ENCODE peak calls at places on chromosomes 12 and 14, in nine cellular contexts. One of them, this sample, is unnamed.

GRCh38 chr14:99564256-99564902 is 39.6 kb downstream of the CCDC85C start:
- DNase-seq in prostate gland: peak
- DNase-seq in skeletal muscle cell: peak
- DNase-seq in epithelial cell of esophagus: no peak
- DNase-seq in ELR: peak
- DNase-seq in keratinocyte: no peak
- DNase-seq in stimulated activated naive CD4-positive, alpha-beta T cell: no peak
- DNase-seq in Panc1: no peak
- DNase-seq in iPS-NIHi11: no peak
- DNase-seq in this sample: no peak

GRCh38 chr14:32761381-32761968 is 177.2 kb upstream of the NPAS3 start:
- DNase-seq in stimulated activated naive CD4-positive, alpha-beta T cell: no peak
- DNase-seq in prostate gland: no peak
- DNase-seq in ELR: no peak
- DNase-seq in keratinocyte: no peak
- DNase-seq in Panc1: no peak
- DNase-seq in epithelial cell of esophagus: peak
- DNase-seq in skeletal muscle cell: peak
- DNase-seq in iPS-NIHi11: peak
- DNase-seq in this sample: no peak

GRCh38 chr14:55077691-55078151 is 26.3 kb downstream of the MAPK1IP1L start:
- DNase-seq in ELR: no peak
- DNase-seq in iPS-NIHi11: peak
- DNase-seq in epithelial cell of esophagus: peak
- DNase-seq in prostate gland: no peak
- DNase-seq in skeletal muscle cell: peak
- DNase-seq in keratinocyte: peak
- DNase-seq in Panc1: no peak
- DNase-seq in stimulated activated naive CD4-positive, alpha-beta T cell: no peak
- DNase-seq in this sample: no peak

GRCh38 chr14:106551265-106551664 is 1024.9 kb downstream of the TMEM121 start:
- DNase-seq in ELR: no peak
- DNase-seq in prostate gland: no peak
- DNase-seq in skeletal muscle cell: no peak
- DNase-seq in stimulated activated naive CD4-positive, alpha-beta T cell: no peak
- DNase-seq in epithelial cell of esophagus: no peak
- DNase-seq in keratinocyte: no peak
- DNase-seq in iPS-NIHi11: no peak
- DNase-seq in Panc1: no peak
- DNase-seq in this sample: no peak

GRCh38 chr12:26874501-26875296 is 41.7 kb upstream of the ITPR2 start:
- DNase-seq in iPS-NIHi11: no peak
- DNase-seq in epithelial cell of esophagus: no peak
- DNase-seq in keratinocyte: no peak
- DNase-seq in ELR: no peak
- DNase-seq in skeletal muscle cell: no peak
- DNase-seq in Panc1: no peak
- DNase-seq in prostate gland: no peak
- DNase-seq in stimulated activated naive CD4-positive, alpha-beta T cell: no peak
- DNase-seq in this sample: no peak

GRCh38 chr14:74577247-74577947 is 34.6 kb downstream of the LTBP2 start:
- DNase-seq in epithelial cell of esophagus: no peak
- DNase-seq in Panc1: no peak
- DNase-seq in stimulated activated naive CD4-positive, alpha-beta T cell: no peak
- DNase-seq in ELR: no peak
- DNase-seq in iPS-NIHi11: no peak
- DNase-seq in prostate gland: no peak
- DNase-seq in skeletal muscle cell: no peak
- DNase-seq in keratinocyte: no peak
- DNase-seq in this sample: no peak

GRCh38 chr14:96055065-96055752 is 16.0 kb downstream of the C14orf132 start:
- DNase-seq in keratinocyte: no peak
- DNase-seq in stimulated activated naive CD4-positive, alpha-beta T cell: no peak
- DNase-seq in skeletal muscle cell: peak
- DNase-seq in Panc1: no peak
- DNase-seq in iPS-NIHi11: no peak
- DNase-seq in epithelial cell of esophagus: no peak
- DNase-seq in ELR: no peak
- DNase-seq in prostate gland: no peak
- DNase-seq in this sample: no peak

GRCh38 chr12:55700255-55701018 is 7.3 kb downstream of the ITGA7 start:
- DNase-seq in iPS-NIHi11: no peak
- DNase-seq in stimulated activated naive CD4-positive, alpha-beta T cell: no peak
- DNase-seq in epithelial cell of esophagus: peak
- DNase-seq in prostate gland: no peak
- DNase-seq in ELR: peak
- DNase-seq in skeletal muscle cell: no peak
- DNase-seq in keratinocyte: no peak
- DNase-seq in Panc1: no peak
- DNase-seq in this sample: no peak

GRCh38 chr14:58765843-58766242 is 128.1 kb downstream of the DACT1 start:
- DNase-seq in stimulated activated naive CD4-positive, alpha-beta T cell: no peak
- DNase-seq in iPS-NIHi11: no peak
- DNase-seq in Panc1: no peak
- DNase-seq in prostate gland: no peak
- DNase-seq in epithelial cell of esophagus: no peak
- DNase-seq in ELR: no peak
- DNase-seq in keratinocyte: no peak
- DNase-seq in skeletal muscle cell: no peak
- DNase-seq in this sample: no peak

GRCh38 chr12:96190403-96191170 is 3.6 kb upstream of the ELK3 start:
- DNase-seq in prostate gland: no peak
- DNase-seq in keratinocyte: no peak
- DNase-seq in iPS-NIHi11: no peak
- DNase-seq in stimulated activated naive CD4-positive, alpha-beta T cell: peak
- DNase-seq in Panc1: no peak
- DNase-seq in epithelial cell of esophagus: peak
- DNase-seq in skeletal muscle cell: no peak
- DNase-seq in ELR: peak
- DNase-seq in this sample: no peak

GRCh38 chr12:39628836-39629235 is 9.2 kb upstream of the ABCD2 start:
- DNase-seq in skeletal muscle cell: no peak
- DNase-seq in keratinocyte: no peak
- DNase-seq in epithelial cell of esophagus: no peak
- DNase-seq in iPS-NIHi11: no peak
- DNase-seq in stimulated activated naive CD4-positive, alpha-beta T cell: peak
- DNase-seq in Panc1: no peak
- DNase-seq in ELR: no peak
- DNase-seq in prostate gland: no peak
- DNase-seq in this sample: peak

GRCh38 chr14:99918781-99919180 is 125.6 kb downstream of the EML1 start:
- DNase-seq in prostate gland: no peak
- DNase-seq in ELR: no peak
- DNase-seq in Panc1: no peak
- DNase-seq in keratinocyte: no peak
- DNase-seq in iPS-NIHi11: no peak
- DNase-seq in epithelial cell of esophagus: no peak
- DNase-seq in stimulated activated naive CD4-positive, alpha-beta T cell: no peak
- DNase-seq in skeletal muscle cell: no peak
- DNase-seq in this sample: no peak

GRCh38 chr14:96364911-96365310 is 1.6 kb downstream of the GSKIP start:
- DNase-seq in keratinocyte: no peak
- DNase-seq in Panc1: no peak
- DNase-seq in ELR: no peak
- DNase-seq in prostate gland: no peak
- DNase-seq in epithelial cell of esophagus: no peak
- DNase-seq in iPS-NIHi11: no peak
- DNase-seq in stimulated activated naive CD4-positive, alpha-beta T cell: no peak
- DNase-seq in skeletal muscle cell: no peak
- DNase-seq in this sample: no peak

GRCh38 chr12:70598467-70599194 is 38.6 kb downstream of the PTPRB start:
- DNase-seq in epithelial cell of esophagus: no peak
- DNase-seq in skeletal muscle cell: no peak
- DNase-seq in ELR: no peak
- DNase-seq in Panc1: no peak
- DNase-seq in keratinocyte: no peak
- DNase-seq in prostate gland: no peak
- DNase-seq in iPS-NIHi11: no peak
- DNase-seq in stimulated activated naive CD4-positive, alpha-beta T cell: no peak
- DNase-seq in this sample: no peak

GRCh38 chr14:80310950-80311349 is 99.6 kb upstream of the DIO2 start:
- DNase-seq in ELR: no peak
- DNase-seq in stimulated activated naive CD4-positive, alpha-beta T cell: no peak
- DNase-seq in skeletal muscle cell: peak
- DNase-seq in iPS-NIHi11: no peak
- DNase-seq in epithelial cell of esophagus: no peak
- DNase-seq in keratinocyte: no peak
- DNase-seq in Panc1: no peak
- DNase-seq in prostate gland: no peak
- DNase-seq in this sample: no peak

GRCh38 chr14:66511849-66512248 is 3.9 kb downstream of the GPHN start:
- DNase-seq in epithelial cell of esophagus: no peak
- DNase-seq in keratinocyte: no peak
- DNase-seq in skeletal muscle cell: no peak
- DNase-seq in prostate gland: no peak
- DNase-seq in iPS-NIHi11: no peak
- DNase-seq in stimulated activated naive CD4-positive, alpha-beta T cell: no peak
- DNase-seq in ELR: peak
- DNase-seq in Panc1: no peak
- DNase-seq in this sample: no peak

GRCh38 chr12:21828111-21828775 is 53.7 kb upstream of the KCNJ8 start:
- DNase-seq in keratinocyte: no peak
- DNase-seq in stimulated activated naive CD4-positive, alpha-beta T cell: no peak
- DNase-seq in epithelial cell of esophagus: no peak
- DNase-seq in Panc1: no peak
- DNase-seq in skeletal muscle cell: peak
- DNase-seq in prostate gland: no peak
- DNase-seq in ELR: no peak
- DNase-seq in iPS-NIHi11: no peak
- DNase-seq in this sample: no peak

GRCh38 chr12:122965851-122966742 is at the start of gene ABCB9:
- DNase-seq in epithelial cell of esophagus: peak
- DNase-seq in stimulated activated naive CD4-positive, alpha-beta T cell: peak
- DNase-seq in ELR: peak
- DNase-seq in Panc1: no peak
- DNase-seq in iPS-NIHi11: peak
- DNase-seq in keratinocyte: peak
- DNase-seq in skeletal muscle cell: peak
- DNase-seq in prostate gland: peak
- DNase-seq in this sample: peak

GRCh38 chr12:8078400-8078799 is 3.7 kb upstream of the NECAP1 start:
- DNase-seq in ELR: peak
- DNase-seq in Panc1: no peak
- DNase-seq in skeletal muscle cell: peak
- DNase-seq in prostate gland: no peak
- DNase-seq in stimulated activated naive CD4-positive, alpha-beta T cell: peak
- DNase-seq in epithelial cell of esophagus: peak
- DNase-seq in keratinocyte: no peak
- DNase-seq in iPS-NIHi11: peak
- DNase-seq in this sample: peak

GRCh38 chr12:8698830-8699330 is 1.1 kb downstream of the RIMKLB start:
- DNase-seq in keratinocyte: no peak
- DNase-seq in epithelial cell of esophagus: peak
- DNase-seq in skeletal muscle cell: no peak
- DNase-seq in iPS-NIHi11: no peak
- DNase-seq in Panc1: no peak
- DNase-seq in stimulated activated naive CD4-positive, alpha-beta T cell: no peak
- DNase-seq in prostate gland: no peak
- DNase-seq in ELR: peak
- DNase-seq in this sample: no peak

GRCh38 chr12:77993658-77994057 is 163.0 kb downstream of the NAV3 start:
- DNase-seq in skeletal muscle cell: no peak
- DNase-seq in iPS-NIHi11: no peak
- DNase-seq in epithelial cell of esophagus: no peak
- DNase-seq in stimulated activated naive CD4-positive, alpha-beta T cell: no peak
- DNase-seq in ELR: no peak
- DNase-seq in Panc1: no peak
- DNase-seq in keratinocyte: no peak
- DNase-seq in prostate gland: no peak
- DNase-seq in this sample: no peak

GRCh38 chr14:54252072-54252730 is 144.6 kb upstream of the CDKN3 start:
- DNase-seq in ELR: peak
- DNase-seq in skeletal muscle cell: peak
- DNase-seq in prostate gland: no peak
- DNase-seq in stimulated activated naive CD4-positive, alpha-beta T cell: no peak
- DNase-seq in keratinocyte: peak
- DNase-seq in epithelial cell of esophagus: peak
- DNase-seq in iPS-NIHi11: no peak
- DNase-seq in Panc1: no peak
- DNase-seq in this sample: no peak

GRCh38 chr12:103882861-103883596 is 42.0 kb upstream of the NT5DC3 start:
- DNase-seq in iPS-NIHi11: no peak
- DNase-seq in keratinocyte: no peak
- DNase-seq in epithelial cell of esophagus: peak
- DNase-seq in ELR: peak
- DNase-seq in skeletal muscle cell: no peak
- DNase-seq in prostate gland: no peak
- DNase-seq in stimulated activated naive CD4-positive, alpha-beta T cell: no peak
- DNase-seq in Panc1: no peak
- DNase-seq in this sample: no peak

GRCh38 chr12:25458047-25458552 is 95.0 kb downstream of the LMNTD1 start:
- DNase-seq in Panc1: peak
- DNase-seq in keratinocyte: peak
- DNase-seq in stimulated activated naive CD4-positive, alpha-beta T cell: no peak
- DNase-seq in prostate gland: no peak
- DNase-seq in iPS-NIHi11: no peak
- DNase-seq in skeletal muscle cell: peak
- DNase-seq in ELR: peak
- DNase-seq in epithelial cell of esophagus: peak
- DNase-seq in this sample: no peak

GRCh38 chr14:59133202-59133601 is 55.3 kb upstream of the DAAM1 start:
- DNase-seq in keratinocyte: no peak
- DNase-seq in skeletal muscle cell: peak
- DNase-seq in stimulated activated naive CD4-positive, alpha-beta T cell: no peak
- DNase-seq in epithelial cell of esophagus: no peak
- DNase-seq in iPS-NIHi11: no peak
- DNase-seq in prostate gland: no peak
- DNase-seq in Panc1: no peak
- DNase-seq in ELR: peak
- DNase-seq in this sample: no peak

GRCh38 chr14:99975190-99975589 is 90.0 kb upstream of the EVL start:
- DNase-seq in stimulated activated naive CD4-positive, alpha-beta T cell: no peak
- DNase-seq in ELR: no peak
- DNase-seq in prostate gland: no peak
- DNase-seq in skeletal muscle cell: no peak
- DNase-seq in Panc1: no peak
- DNase-seq in keratinocyte: no peak
- DNase-seq in iPS-NIHi11: no peak
- DNase-seq in epithelial cell of esophagus: no peak
- DNase-seq in this sample: no peak

GRCh38 chr14:61927015-61927414 is 164.8 kb downstream of the SNAPC1 start:
- DNase-seq in keratinocyte: peak
- DNase-seq in stimulated activated naive CD4-positive, alpha-beta T cell: no peak
- DNase-seq in Panc1: no peak
- DNase-seq in iPS-NIHi11: no peak
- DNase-seq in prostate gland: no peak
- DNase-seq in ELR: peak
- DNase-seq in epithelial cell of esophagus: peak
- DNase-seq in skeletal muscle cell: no peak
- DNase-seq in this sample: no peak

GRCh38 chr12:22765731-22766130 is 140.8 kb downstream of the ETNK1 start:
- DNase-seq in ELR: no peak
- DNase-seq in prostate gland: no peak
- DNase-seq in epithelial cell of esophagus: no peak
- DNase-seq in Panc1: no peak
- DNase-seq in skeletal muscle cell: no peak
- DNase-seq in iPS-NIHi11: no peak
- DNase-seq in stimulated activated naive CD4-positive, alpha-beta T cell: no peak
- DNase-seq in keratinocyte: no peak
- DNase-seq in this sample: no peak

GRCh38 chr14:56339855-56340701 is 221.9 kb downstream of the PELI2 start:
- DNase-seq in skeletal muscle cell: peak
- DNase-seq in ELR: peak
- DNase-seq in keratinocyte: peak
- DNase-seq in stimulated activated naive CD4-positive, alpha-beta T cell: peak
- DNase-seq in epithelial cell of esophagus: peak
- DNase-seq in iPS-NIHi11: peak
- DNase-seq in prostate gland: peak
- DNase-seq in Panc1: no peak
- DNase-seq in this sample: peak

GRCh38 chr12:65306603-65307501 is 28.4 kb downstream of the MSRB3 start:
- DNase-seq in keratinocyte: no peak
- DNase-seq in Panc1: peak
- DNase-seq in iPS-NIHi11: peak
- DNase-seq in stimulated activated naive CD4-positive, alpha-beta T cell: no peak
- DNase-seq in skeletal muscle cell: peak
- DNase-seq in prostate gland: no peak
- DNase-seq in epithelial cell of esophagus: peak
- DNase-seq in ELR: peak
- DNase-seq in this sample: no peak

GRCh38 chr14:60647081-60647836 is 2.0 kb downstream of the SIX1 start:
- DNase-seq in iPS-NIHi11: no peak
- DNase-seq in prostate gland: peak
- DNase-seq in keratinocyte: no peak
- DNase-seq in Panc1: no peak
- DNase-seq in ELR: peak
- DNase-seq in stimulated activated naive CD4-positive, alpha-beta T cell: no peak
- DNase-seq in epithelial cell of esophagus: peak
- DNase-seq in skeletal muscle cell: no peak
- DNase-seq in this sample: no peak